ENCODE peak calls at places on chromosomes 4 and X, in five cellular contexts. V, J, R, D and E are unnamed samples.

GRCh38 chrX:113873056-113873455 is 710.8 kb upstream of the HTR2C start:
- DNase-seq in V (no peak), J (no peak), R (no peak), D (no peak), E (no peak)

GRCh38 chr4:74320559-74321118 is 12.4 kb downstream of the EPGN start:
- DNase-seq in V (peak), J (no peak), R (no peak), D (no peak), E (peak)

GRCh38 chr4:8015512-8015911 is 75.9 kb upstream of the AFAP1 start:
- DNase-seq in V (no peak), J (no peak), R (no peak), D (no peak), E (no peak)

GRCh38 chrX:43882294-43882681 is at the start of gene MAOB:
- DNase-seq in V (peak), J (no peak), R (no peak), D (no peak), E (no peak)

GRCh38 chrX:46912673-46913491 is 661 bp downstream of the JADE3 start:
- DNase-seq in V (peak), J (no peak), R (peak), D (peak), E (no peak)

GRCh38 chr4:53804719-53805118 is 213.4 kb upstream of the LNX1 start:
- DNase-seq in V (peak), J (no peak), R (no peak), D (no peak), E (peak)

GRCh38 chr4:80266902-80267380 is 477 bp downstream of the FGF5 start:
- DNase-seq in V (peak), J (no peak), R (no peak), D (no peak), E (no peak)

GRCh38 chrX:38232287-38232686 is 11.6 kb upstream of the SRPX start:
- DNase-seq in V (no peak), J (no peak), R (no peak), D (no peak), E (no peak)

GRCh38 chrX:373641-374471 is 12.9 kb downstream of the PPP2R3B start:
- DNase-seq in V (peak), J (no peak), R (peak), D (peak), E (no peak)

GRCh38 chr4:77854431-77855111 is 8.1 kb upstream of the MRPL1 start:
- DNase-seq in V (no peak), J (no peak), R (no peak), D (no peak), E (no peak)